ENCODE peak calls at places on chromosomes 5 and 9, in eight cellular contexts. G is cardiac fibroblast, R is OCI-LY7, E is sigmoid colon, Y is PC-3, P is brain microvascular endothelial cell, W is left ventricle myocardium inferior, D is lower leg skin. Q is an unnamed sample.

GRCh38 chr9:83699615-83700014 is 8.1 kb downstream of the UBQLN1 start:
- DNase-seq in G (no peak), R (peak), E (no peak), Y (no peak), P (no peak), W (no peak), D (no peak), Q (no peak)

GRCh38 chr5:61401726-61402125 is 69.7 kb downstream of the ZSWIM6 start:
- DNase-seq in G (peak), R (no peak), E (no peak), Y (peak), P (peak), W (no peak), D (no peak), Q (no peak)

GRCh38 chr9:86185872-86186271 is 73.6 kb downstream of the C9orf153 start:
- DNase-seq in G (peak), R (no peak), E (no peak), Y (no peak), P (peak), W (no peak), D (no peak), Q (no peak)

GRCh38 chr5:68730220-68731010 is 363.4 kb upstream of the SLC30A5 start:
- DNase-seq in G (peak), R (no peak), E (no peak), Y (no peak), P (peak), W (peak), D (peak), Q (no peak)

GRCh38 chr9:112110773-112111106 is 64.4 kb downstream of the SUSD1 start:
- DNase-seq in G (no peak), R (no peak), E (no peak), Y (no peak), P (no peak), W (no peak), D (no peak), Q (no peak)

GRCh38 chr9:90925581-90926257 is 124.1 kb downstream of the SYK start:
- DNase-seq in G (peak), R (no peak), E (no peak), Y (no peak), P (peak), W (no peak), D (no peak), Q (no peak)

GRCh38 chr9:35407846-35408245 is 82.1 kb upstream of the RUSC2 start:
- DNase-seq in G (no peak), R (no peak), E (no peak), Y (no peak), P (no peak), W (no peak), D (no peak), Q (no peak)

GRCh38 chr9:16794871-16795639 is 75.4 kb downstream of the BNC2 start:
- DNase-seq in G (peak), R (no peak), E (peak), Y (no peak), P (peak), W (peak), D (peak), Q (no peak)

GRCh38 chr5:149040421-149040820 is 22.4 kb downstream of the SH3TC2 start:
- DNase-seq in G (peak), R (no peak), E (no peak), Y (no peak), P (peak), W (no peak), D (no peak), Q (no peak)

GRCh38 chr5:143341807-143342570 is 61.5 kb downstream of the NR3C1 start:
- DNase-seq in G (peak), R (no peak), E (no peak), Y (peak), P (peak), W (no peak), D (no peak), Q (no peak)

GRCh38 chr5:134769206-134769605 is 10.6 kb downstream of the DDX46 start:
- DNase-seq in G (peak), R (no peak), E (no peak), Y (peak), P (peak), W (no peak), D (no peak), Q (no peak)

GRCh38 chr5:160628295-160629006 is 206.8 kb downstream of the PTTG1 start:
- DNase-seq in G (no peak), R (no peak), E (no peak), Y (no peak), P (no peak), W (no peak), D (no peak), Q (no peak)

GRCh38 chr9:16640649-16641048 is 229.8 kb downstream of the BNC2 start:
- DNase-seq in G (peak), R (no peak), E (no peak), Y (peak), P (no peak), W (no peak), D (no peak), Q (no peak)

GRCh38 chr9:34145165-34145564 is 18.7 kb upstream of the DCAF12 start:
- DNase-seq in G (peak), R (no peak), E (no peak), Y (no peak), P (no peak), W (no peak), D (no peak), Q (no peak)

GRCh38 chr9:122904466-122904822 is 715 bp downstream of the RC3H2 start:
- DNase-seq in G (peak), R (peak), E (no peak), Y (peak), P (peak), W (no peak), D (no peak), Q (no peak)

GRCh38 chr9:21395778-21396717 is 10.8 kb upstream of the IFNA2 start:
- DNase-seq in G (peak), R (peak), E (peak), Y (peak), P (no peak), W (peak), D (no peak), Q (peak)

GRCh38 chr5:178739452-178740180 is 9.2 kb upstream of the ZNF354A start:
- DNase-seq in G (no peak), R (no peak), E (no peak), Y (no peak), P (no peak), W (no peak), D (no peak), Q (no peak)

GRCh38 chr9:121822093-121823085 is 171.0 kb downstream of the DAB2IP start:
- DNase-seq in G (no peak), R (peak), E (no peak), Y (no peak), P (no peak), W (no peak), D (no peak), Q (no peak)

GRCh38 chr5:156879665-156880285 is 29.7 kb downstream of the PPP1R2B start:
- DNase-seq in G (no peak), R (peak), E (no peak), Y (peak), P (no peak), W (no peak), D (no peak), Q (no peak)

GRCh38 chr5:154851351-154851750 is 948 bp upstream of the FAXDC2 start:
- DNase-seq in G (no peak), R (no peak), E (no peak), Y (no peak), P (no peak), W (no peak), D (no peak), Q (no peak)

GRCh38 chr5:55159763-55160492 is at the start of gene GPX8:
- DNase-seq in G (peak), R (peak), E (no peak), Y (peak), P (peak), W (no peak), D (no peak), Q (no peak)

GRCh38 chr5:55172051-55172899 is 702 bp downstream of the CDC20B start:
- DNase-seq in G (peak), R (peak), E (peak), Y (peak), P (peak), W (no peak), D (peak), Q (no peak)

GRCh38 chr9:34866614-34867013 is 91.5 kb upstream of the PHF24 start:
- DNase-seq in G (no peak), R (no peak), E (no peak), Y (no peak), P (no peak), W (no peak), D (no peak), Q (no peak)

GRCh38 chr9:36632892-36633291 is 60.2 kb downstream of the MELK start:
- DNase-seq in G (peak), R (peak), E (no peak), Y (peak), P (peak), W (no peak), D (no peak), Q (no peak)

GRCh38 chr5:111914957-111915356 is 158.0 kb upstream of the NREP start:
- DNase-seq in G (no peak), R (no peak), E (no peak), Y (no peak), P (no peak), W (no peak), D (no peak), Q (no peak)

GRCh38 chr9:135484460-135485277 is 5.1 kb downstream of the PPP1R26 start:
- DNase-seq in G (no peak), R (no peak), E (no peak), Y (no peak), P (no peak), W (no peak), D (no peak), Q (peak)

GRCh38 chr5:38720691-38721361 is 125.0 kb upstream of the OSMR start:
- DNase-seq in G (no peak), R (no peak), E (no peak), Y (no peak), P (no peak), W (no peak), D (no peak), Q (no peak)

GRCh38 chr9:8799231-8800014 is 999.8 kb upstream of the DMAC1 start:
- DNase-seq in G (no peak), R (no peak), E (no peak), Y (no peak), P (no peak), W (no peak), D (no peak), Q (no peak)

GRCh38 chr9:126984969-126985368 is 70.4 kb downstream of the RALGPS1 start:
- DNase-seq in G (no peak), R (no peak), E (no peak), Y (peak), P (no peak), W (no peak), D (peak), Q (no peak)

GRCh38 chr5:75435101-75435500 is 76.3 kb downstream of the CERT1 start:
- DNase-seq in G (no peak), R (no peak), E (no peak), Y (no peak), P (no peak), W (no peak), D (no peak), Q (no peak)
- H3K4me3 ChIP-seq in G (no peak), R (no peak), E (no peak), Y (no peak), P (no peak), W (no peak), D (no peak), Q (no peak)

DNA sequence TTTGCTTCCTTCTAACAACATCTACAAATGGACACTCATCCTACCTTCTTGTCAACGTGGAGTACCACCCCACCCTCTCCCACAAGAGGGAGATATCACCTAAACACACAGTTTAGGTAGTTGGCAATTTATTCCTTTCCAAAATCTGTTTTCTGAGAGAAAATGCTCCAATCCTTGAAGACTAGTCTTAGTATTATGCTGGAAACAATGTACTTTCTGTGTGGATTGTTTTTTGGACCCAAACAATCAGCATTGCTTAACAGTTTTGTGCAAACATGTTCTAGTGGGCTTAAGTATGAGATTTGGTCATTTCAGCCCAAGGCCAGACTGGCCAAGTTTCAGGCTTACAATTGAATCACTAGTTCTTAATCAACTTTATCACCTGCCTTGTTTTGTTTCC is 359.1 kb downstream of the ARHGEF28 start:
- DNase-seq in G (peak), R (no peak), E (no peak), Y (peak), P (peak), W (no peak), D (no peak), Q (no peak)
- TF ChIP-seq CTCF in G (peak), R (peak), E (no peak), Y (peak), P (peak), W (no peak), D (no peak), Q (no peak)

GRCh38 chr9:2285411-2285810 is 270.3 kb downstream of the SMARCA2 start:
- DNase-seq in G (no peak), R (no peak), E (no peak), Y (no peak), P (no peak), W (no peak), D (no peak), Q (no peak)

GRCh38 chr9:2284770-2285169 is 269.6 kb downstream of the SMARCA2 start:
- DNase-seq in G (no peak), R (no peak), E (no peak), Y (no peak), P (no peak), W (no peak), D (no peak), Q (no peak)

GRCh38 chr9:2281803-2282185 is 266.6 kb downstream of the SMARCA2 start:
- DNase-seq in G (no peak), R (no peak), E (no peak), Y (no peak), P (peak), W (no peak), D (no peak), Q (no peak)

GRCh38 chr9:2276296-2276695 is 261.1 kb downstream of the SMARCA2 start:
- DNase-seq in G (no peak), R (no peak), E (no peak), Y (no peak), P (no peak), W (no peak), D (no peak), Q (no peak)

GRCh38 chr9:2281031-2281802 is 266.1 kb downstream of the SMARCA2 start:
- DNase-seq in G (peak), R (no peak), E (no peak), Y (peak), P (peak), W (no peak), D (no peak), Q (no peak)
- H3K4me3 ChIP-seq in G (no peak), R (no peak), E (no peak), Y (no peak), P (no peak), W (no peak), D (no peak), Q (no peak)

DNA sequence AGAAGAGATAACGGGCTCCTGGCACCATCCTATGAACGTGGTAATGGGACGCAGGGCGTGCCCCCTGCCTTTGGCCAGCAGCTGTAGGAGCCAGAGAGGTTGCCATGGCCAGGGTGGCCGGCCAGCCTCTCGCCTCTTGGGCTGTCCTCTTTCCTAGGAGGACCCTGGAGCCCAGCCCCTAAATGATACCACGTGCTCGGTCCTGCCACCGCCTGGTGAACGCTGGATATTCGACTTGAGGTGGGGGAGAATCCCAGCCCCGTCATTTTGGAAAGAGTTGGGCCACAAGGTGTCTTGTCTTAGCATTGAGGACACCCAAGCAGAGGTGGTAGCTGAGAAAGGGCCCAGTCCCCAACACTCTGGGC is 391 bp upstream of the NRG2 start:
- DNase-seq in G (no peak), R (no peak), E (no peak), Y (peak), P (no peak), W (peak), D (no peak), Q (peak)
- TF ChIP-seq CTCF in G (no peak), R (peak), E (no peak), Y (no peak), P (no peak), W (peak), D (no peak), Q (no peak)

GRCh38 chr9:128153947-128154695 is 4.9 kb downstream of the LCN2 start:
- DNase-seq in G (no peak), R (no peak), E (no peak), Y (no peak), P (no peak), W (no peak), D (no peak), Q (peak)
- H3K4me3 ChIP-seq in G (no peak), R (no peak), E (no peak), Y (no peak), P (no peak), W (no peak), D (no peak), Q (no peak)

Q was measured in kidney.